ENCODE peak calls at places on chromosomes 4 and X, in seven cellular contexts. G is GM23248, M is OCI-LY7, L is MM.1S, Y is neural progenitor cell, N is HCT116, S is SK-N-SH. H is an unnamed sample.

GRCh38 chr4:7410470-7410869 is 24.3 kb downstream of the PSAPL1 start:
- DNase-seq in G (no peak), M (no peak), L (no peak), Y (no peak), N (no peak), S (peak; percentile 3), H (no peak)

GRCh38 chr4:26281876-26282275 is 38.9 kb upstream of the RBPJ start:
- DNase-seq in G (peak; percentile 5), M (no peak), L (no peak), Y (no peak), N (no peak), S (no peak), H (peak; percentile 46)

GRCh38 chrX:31717474-31717873 is 645.6 kb upstream of the FTHL17 start:
- DNase-seq in G (no peak), M (no peak), L (no peak), Y (no peak), N (no peak), S (no peak), H (no peak)

GRCh38 chr4:55866973-55867574 is 13.6 kb downstream of the EXOC1 start:
- DNase-seq in G (peak; percentile 80), M (peak; percentile 74), L (peak; percentile 77), Y (peak; percentile 78), N (peak; percentile 51), S (peak; percentile 36), H (peak; percentile 79)

GRCh38 chr4:1227817-1228216 is 21.1 kb downstream of the CTBP1 start:
- DNase-seq in G (no peak), M (no peak), L (no peak), Y (no peak), N (no peak), S (no peak), H (no peak)

GRCh38 chrX:43707812-43708548 is 51.9 kb downstream of the MAOA start:
- DNase-seq in G (peak; percentile 30), M (no peak), L (no peak), Y (no peak), N (no peak), S (no peak), H (peak; percentile 61)

GRCh38 chr4:76703123-76703490 is 194.8 kb downstream of the SOWAHB start:
- DNase-seq in G (peak; percentile 69), M (no peak), L (no peak), Y (no peak), N (peak; percentile 28), S (no peak), H (peak; percentile 85)

GRCh38 chr4:89617256-89617655 is 219.7 kb downstream of the SNCA start:
- DNase-seq in G (peak; percentile 66), M (no peak), L (no peak), Y (no peak), N (no peak), S (no peak), H (no peak)

GRCh38 chr4:59455751-59456150 is 1744.4 kb upstream of the ADGRL3 start:
- DNase-seq in G (no peak), M (no peak), L (no peak), Y (no peak), N (no peak), S (no peak), H (peak; percentile 13)

GRCh38 chrX:107325467-107325866 is 119.1 kb downstream of the DNAAF6 start:
- DNase-seq in G (no peak), M (no peak), L (no peak), Y (no peak), N (no peak), S (no peak), H (no peak)

GRCh38 chrX:16696956-16697355 is 15.5 kb downstream of the CTPS2 start:
- DNase-seq in G (no peak), M (no peak), L (no peak), Y (no peak), N (no peak), S (no peak), H (no peak)

GRCh38 chrX:155632424-155633100 is 19.8 kb upstream of the TMLHE start:
- DNase-seq in G (peak; percentile 4), M (no peak), L (peak; percentile 75), Y (no peak), N (no peak), S (no peak), H (no peak)

GRCh38 chr4:172995704-172996103 is 172.9 kb upstream of the GALNT7 start:
- DNase-seq in G (no peak), M (no peak), L (no peak), Y (no peak), N (no peak), S (no peak), H (no peak)

GRCh38 chrX:39974228-39974627 is 123.5 kb downstream of the BCOR start:
- DNase-seq in G (no peak), M (no peak), L (no peak), Y (no peak), N (no peak), S (no peak), H (no peak)

GRCh38 chr4:184385705-184386141 is 88.6 kb downstream of the IRF2 start:
- DNase-seq in G (no peak), M (no peak), L (peak; percentile 19), Y (no peak), N (no peak), S (no peak), H (no peak)

GRCh38 chr4:337932-338758 is 531 bp downstream of the ZNF141 start:
- DNase-seq in G (peak; percentile 68), M (no peak), L (no peak), Y (no peak), N (no peak), S (no peak), H (no peak)

GRCh38 chr4:83454626-83455025 is 997 bp downstream of the HELQ start:
- DNase-seq in G (no peak), M (no peak), L (no peak), Y (peak; percentile 4), N (no peak), S (no peak), H (no peak)

GRCh38 chr4:39712819-39713607 is 15.1 kb downstream of the UBE2K start:
- DNase-seq in G (no peak), M (no peak), L (no peak), Y (no peak), N (no peak), S (no peak), H (no peak)

GRCh38 chrX:133574716-133575115 is 159.4 kb upstream of the GPC4 start:
- DNase-seq in G (no peak), M (no peak), L (no peak), Y (no peak), N (no peak), S (no peak), H (no peak)

GRCh38 chrX:43882294-43882681 is at the start of gene MAOB:
- DNase-seq in G (peak; percentile 35), M (no peak), L (no peak), Y (peak; percentile 58), N (no peak), S (peak; percentile 82), H (no peak)

GRCh38 chr4:112509243-112510190 is 6.5 kb downstream of the NEUROG2 start:
- DNase-seq in G (peak; percentile 59), M (no peak), L (no peak), Y (peak; percentile 73), N (no peak), S (peak; percentile 49), H (peak; percentile 35)

GRCh38 chr4:141646969-141647368 is 10.6 kb downstream of the IL15 start:
- DNase-seq in G (no peak), M (no peak), L (no peak), Y (no peak), N (no peak), S (no peak), H (no peak)

GRCh38 chrX:109774706-109775105 is 41.6 kb upstream of the ACSL4 start:
- DNase-seq in G (peak; percentile 84), M (no peak), L (no peak), Y (no peak), N (no peak), S (no peak), H (peak; percentile 76)

DNA sequence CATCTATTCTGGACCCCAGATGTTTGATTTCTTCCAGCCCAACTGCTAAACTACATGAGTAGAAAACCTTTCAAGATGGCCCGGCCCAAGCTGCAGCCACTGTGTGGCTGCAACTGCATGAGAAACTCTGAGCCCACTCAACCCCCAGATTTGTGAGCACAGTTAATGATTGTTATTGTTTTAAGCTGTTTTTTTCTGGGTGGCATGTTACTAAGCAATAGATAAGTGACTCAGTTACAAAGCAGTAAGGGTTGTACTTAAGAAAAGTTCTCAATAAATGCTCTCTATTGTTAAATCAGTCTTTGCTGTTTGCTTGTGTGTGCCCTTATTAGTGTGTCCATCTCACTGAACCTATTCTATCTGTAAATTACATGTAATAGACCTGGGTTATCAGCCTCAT is 51.8 kb downstream of the GC start:
- DNase-seq in G (peak; percentile 31), M (no peak), L (no peak), Y (no peak), N (no peak), S (no peak), H (no peak)
- TF ChIP-seq EZH2phosphoT487 in G (no peak), M (no peak), L (no peak), Y (no peak), N (no peak), S (no peak), H (no peak)

GRCh38 chr4:87832669-87833068 is at the start of gene MEPE:
- DNase-seq in G (no peak), M (no peak), L (no peak), Y (no peak), N (no peak), S (no peak), H (no peak)

GRCh38 chr4:87839309-87839946 is 6.7 kb downstream of the MEPE start:
- DNase-seq in G (peak; percentile 71), M (peak; percentile 24), L (peak; percentile 29), Y (peak; percentile 56), N (no peak), S (no peak), H (peak; percentile 45)

GRCh38 chr4:87835732-87836131 is 3.0 kb downstream of the MEPE start:
- DNase-seq in G (no peak), M (no peak), L (no peak), Y (no peak), N (no peak), S (no peak), H (peak; percentile 80)

GRCh38 chr4:87838207-87838606 is 5.4 kb downstream of the MEPE start:
- DNase-seq in G (peak; percentile 49), M (no peak), L (no peak), Y (peak; percentile 15), N (no peak), S (no peak), H (peak; percentile 53)

DNA sequence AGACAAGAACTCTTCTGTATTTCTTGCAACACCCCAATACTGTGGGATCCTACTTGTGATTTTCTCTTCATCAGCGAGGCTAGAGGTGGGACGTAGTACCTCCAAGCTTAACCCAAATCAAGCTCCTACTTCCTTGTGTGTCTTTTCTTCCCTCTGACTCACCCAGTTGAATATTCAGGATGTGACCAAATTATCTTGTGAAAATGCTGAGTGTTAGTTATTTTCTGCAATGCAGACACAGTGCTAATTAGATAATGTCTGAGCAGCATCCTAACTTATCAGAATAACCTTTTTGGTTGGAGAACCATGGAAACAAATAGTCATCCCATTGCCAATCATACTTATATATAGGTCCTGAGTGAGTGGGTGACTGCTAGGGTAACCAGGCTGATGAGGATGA is 2.4 kb downstream of the MEPE start:
- DNase-seq in G (peak; percentile 41), M (no peak), L (no peak), Y (no peak), N (no peak), S (no peak), H (peak; percentile 9)
- TF ChIP-seq EZH2phosphoT487 in G (no peak), M (no peak), L (no peak), Y (no peak), N (no peak), S (no peak), H (no peak)

GRCh38 chr4:153222162-153222789 is 18.0 kb downstream of the TRIM2 start:
- DNase-seq in G (peak; percentile 92), M (no peak), L (peak; percentile 34), Y (peak; percentile 91), N (no peak), S (peak; percentile 84), H (peak; percentile 79)
- TF ChIP-seq EZH2phosphoT487 in G (no peak), M (peak; percentile 84), L (no peak), Y (no peak), N (no peak), S (no peak), H (no peak)

GRCh38 chrX:22534643-22535042 is 261.9 kb downstream of the CBLL2 start:
- DNase-seq in G (peak; percentile 90), M (no peak), L (no peak), Y (no peak), N (no peak), S (no peak), H (peak; percentile 90)
- TF ChIP-seq EZH2phosphoT487 in G (no peak), M (no peak), L (no peak), Y (no peak), N (no peak), S (no peak), H (no peak)